ENCODE peak calls at places on chromosomes 1 and 21, in four cellular contexts. One of them, this sample, is unnamed.

GRCh38 chr1:9401080-9401453 is 108.4 kb downstream of the SPSB1 start:
- DNase-seq in K562: no peak
- DNase-seq in GM12878: no peak
- DNase-seq in HepG2: no peak
- DNase-seq in this sample: no peak

GRCh38 chr21:16402752-16403151 is 673.0 kb downstream of the USP25 start:
- DNase-seq in K562: no peak
- DNase-seq in GM12878: no peak
- DNase-seq in HepG2: no peak
- DNase-seq in this sample: no peak

GRCh38 chr1:89898150-89898549 is 77.3 kb downstream of the LRRC8D start:
- DNase-seq in K562: no peak
- DNase-seq in GM12878: no peak
- DNase-seq in HepG2: no peak
- DNase-seq in this sample: no peak

GRCh38 chr1:57262472-57262871 is 161.4 kb downstream of the DAB1 start:
- DNase-seq in K562: no peak
- DNase-seq in GM12878: no peak
- DNase-seq in HepG2: no peak
- DNase-seq in this sample: no peak

GRCh38 chr1:204190212-204191211 is 5.8 kb downstream of the KISS1 start:
- DNase-seq in K562: peak; percentile 28
- DNase-seq in GM12878: no peak
- DNase-seq in HepG2: peak; percentile 60
- DNase-seq in this sample: peak; percentile 75

GRCh38 chr1:172344444-172344843 is 76.0 kb upstream of the C1orf105 start:
- DNase-seq in K562: no peak
- DNase-seq in GM12878: no peak
- DNase-seq in HepG2: no peak
- DNase-seq in this sample: no peak

GRCh38 chr1:66654643-66655042 is 97.6 kb upstream of the DYNLT5 start:
- DNase-seq in K562: no peak
- DNase-seq in GM12878: no peak
- DNase-seq in HepG2: no peak
- DNase-seq in this sample: no peak

GRCh38 chr1:74690909-74691308 is 17.3 kb upstream of the ERICH3 start:
- DNase-seq in K562: no peak
- DNase-seq in GM12878: no peak
- DNase-seq in HepG2: no peak
- DNase-seq in this sample: no peak

GRCh38 chr1:10803971-10804820 is 7.8 kb upstream of the CASZ1 start:
- DNase-seq in K562: no peak
- DNase-seq in GM12878: no peak
- DNase-seq in HepG2: no peak
- DNase-seq in this sample: no peak

GRCh38 chr1:234543442-234544093 is 64.6 kb upstream of the TARBP1 start:
- DNase-seq in K562: no peak
- DNase-seq in GM12878: no peak
- DNase-seq in HepG2: no peak
- DNase-seq in this sample: no peak

GRCh38 chr1:152018537-152018936 is 18.3 kb downstream of the S100A11 start:
- DNase-seq in K562: no peak
- DNase-seq in GM12878: no peak
- DNase-seq in HepG2: no peak
- DNase-seq in this sample: peak; percentile 75

GRCh38 chr1:2240251-2241156 is 12.4 kb downstream of the SKI start:
- DNase-seq in K562: no peak
- DNase-seq in GM12878: no peak
- DNase-seq in HepG2: no peak
- DNase-seq in this sample: no peak

GRCh38 chr1:85975770-85976386 is 180.7 kb downstream of the COL24A1 start:
- DNase-seq in K562: no peak
- DNase-seq in GM12878: no peak
- DNase-seq in HepG2: no peak
- DNase-seq in this sample: peak; percentile 75

GRCh38 chr1:225849905-225850304 is 32.3 kb downstream of the TMEM63A start:
- DNase-seq in K562: peak; percentile 59
- DNase-seq in GM12878: no peak
- DNase-seq in HepG2: no peak
- DNase-seq in this sample: no peak

GRCh38 chr1:207944571-207944970 is 33.6 kb upstream of the CD34 start:
- DNase-seq in K562: no peak
- DNase-seq in GM12878: no peak
- DNase-seq in HepG2: no peak
- DNase-seq in this sample: no peak

GRCh38 chr1:33654267-33654832 is 181.9 kb downstream of the ZSCAN20 start:
- DNase-seq in K562: no peak
- DNase-seq in GM12878: no peak
- DNase-seq in HepG2: no peak
- DNase-seq in this sample: peak; percentile 40

GRCh38 chr1:2108213-2108876 is 58.1 kb downstream of the PRKCZ start:
- DNase-seq in K562: peak; percentile 83
- DNase-seq in GM12878: no peak
- DNase-seq in HepG2: peak; percentile 40
- DNase-seq in this sample: peak; percentile 81

GRCh38 chr21:25638634-25639166 is 358 bp upstream of the JAM2 start:
- DNase-seq in K562: no peak
- DNase-seq in GM12878: peak; percentile 17
- DNase-seq in HepG2: no peak
- DNase-seq in this sample: no peak

GRCh38 chr1:2085080-2085479 is 34.9 kb downstream of the PRKCZ start:
- DNase-seq in K562: no peak
- DNase-seq in GM12878: no peak
- DNase-seq in HepG2: no peak
- DNase-seq in this sample: no peak

GRCh38 chr1:245500546-245500945 is 345.8 kb downstream of the KIF26B start:
- DNase-seq in K562: no peak
- DNase-seq in GM12878: no peak
- DNase-seq in HepG2: no peak
- DNase-seq in this sample: no peak

GRCh38 chr1:205832326-205832751 is 17.6 kb downstream of the PM20D1 start:
- DNase-seq in K562: no peak
- DNase-seq in GM12878: no peak
- DNase-seq in HepG2: no peak
- DNase-seq in this sample: no peak

GRCh38 chr1:114334297-114334696 is 176.7 kb downstream of the TRIM33 start:
- DNase-seq in K562: no peak
- DNase-seq in GM12878: no peak
- DNase-seq in HepG2: no peak
- DNase-seq in this sample: no peak

GRCh38 chr1:2163205-2163604 is 31.4 kb downstream of the FAAP20 start:
- DNase-seq in K562: no peak
- DNase-seq in GM12878: no peak
- DNase-seq in HepG2: no peak
- DNase-seq in this sample: no peak

GRCh38 chr1:214584805-214585766 is 17.9 kb upstream of the CENPF start:
- DNase-seq in K562: peak; percentile 23
- DNase-seq in GM12878: no peak
- DNase-seq in HepG2: peak; percentile 31
- DNase-seq in this sample: no peak

DNA sequence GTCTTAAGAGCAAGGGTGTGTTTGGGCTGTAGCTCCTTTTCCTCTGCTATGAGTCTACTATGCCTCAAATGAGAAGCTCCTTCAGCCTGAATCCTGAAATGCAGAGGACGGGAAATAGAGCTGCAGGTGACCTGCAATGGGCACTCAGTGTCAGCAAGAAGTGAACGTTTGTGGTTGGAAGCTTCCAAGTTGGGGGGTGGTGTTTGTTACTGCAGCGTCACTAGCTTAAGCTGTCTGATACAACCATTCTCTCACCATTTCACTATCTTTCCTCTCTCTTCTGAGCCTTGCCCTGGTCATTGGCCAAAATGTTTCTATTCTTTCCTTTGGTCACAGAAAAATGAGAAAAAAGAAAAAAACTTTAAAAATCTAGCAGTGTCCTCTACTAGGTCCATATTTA is 19.4 kb downstream of the TRIM67 start:
- DNase-seq in K562: no peak
- DNase-seq in GM12878: no peak
- DNase-seq in HepG2: no peak
- DNase-seq in this sample: no peak
- TF ChIP-seq TCF7 in K562: no peak
- TF ChIP-seq TCF7 in GM12878: no peak
- TF ChIP-seq TCF7 in HepG2: no peak
- TF ChIP-seq TCF7 in this sample: no peak

GRCh38 chr1:23393706-23394105 is 24.1 kb upstream of the ZNF436 start:
- DNase-seq in K562: no peak
- DNase-seq in GM12878: no peak
- DNase-seq in HepG2: no peak
- DNase-seq in this sample: no peak

GRCh38 chr1:23395849-23396248 is 26.2 kb upstream of the ZNF436 start:
- DNase-seq in K562: no peak
- DNase-seq in GM12878: no peak
- DNase-seq in HepG2: no peak
- DNase-seq in this sample: no peak

GRCh38 chr1:23394176-23394575 is 24.5 kb upstream of the ZNF436 start:
- DNase-seq in K562: no peak
- DNase-seq in GM12878: no peak
- DNase-seq in HepG2: no peak
- DNase-seq in this sample: no peak

GRCh38 chr1:23395162-23395724 is 25.6 kb upstream of the ZNF436 start:
- DNase-seq in K562: no peak
- DNase-seq in GM12878: no peak
- DNase-seq in HepG2: no peak
- DNase-seq in this sample: peak; percentile 27

DNA sequence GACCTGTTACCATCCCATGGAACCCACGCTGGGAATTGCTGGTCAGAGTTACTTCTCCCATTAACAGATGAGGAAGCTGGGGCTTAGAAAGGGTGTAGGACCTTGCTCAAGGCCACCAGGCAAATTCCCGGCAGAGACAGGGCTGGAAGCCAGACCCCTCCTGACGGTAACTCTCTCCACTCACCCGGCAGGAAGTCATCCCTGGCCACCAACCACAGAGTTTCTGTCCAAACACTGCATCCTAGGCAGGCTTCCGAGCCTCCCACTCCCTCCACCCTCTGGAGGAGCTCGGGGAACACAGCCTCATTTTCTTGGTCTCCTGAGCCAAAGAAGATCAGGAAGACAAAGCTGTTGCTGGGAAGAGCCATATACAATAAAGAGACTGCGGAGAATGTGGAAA is 25.0 kb upstream of the ZNF436 start:
- DNase-seq in K562: no peak
- DNase-seq in GM12878: no peak
- DNase-seq in HepG2: no peak
- DNase-seq in this sample: peak; percentile 41
- TF ChIP-seq NR2C2 in K562: no peak
- TF ChIP-seq NR2C2 in GM12878: no peak
- TF ChIP-seq NR2C2 in HepG2: no peak
- TF ChIP-seq NR2C2 in this sample: no peak

DNA sequence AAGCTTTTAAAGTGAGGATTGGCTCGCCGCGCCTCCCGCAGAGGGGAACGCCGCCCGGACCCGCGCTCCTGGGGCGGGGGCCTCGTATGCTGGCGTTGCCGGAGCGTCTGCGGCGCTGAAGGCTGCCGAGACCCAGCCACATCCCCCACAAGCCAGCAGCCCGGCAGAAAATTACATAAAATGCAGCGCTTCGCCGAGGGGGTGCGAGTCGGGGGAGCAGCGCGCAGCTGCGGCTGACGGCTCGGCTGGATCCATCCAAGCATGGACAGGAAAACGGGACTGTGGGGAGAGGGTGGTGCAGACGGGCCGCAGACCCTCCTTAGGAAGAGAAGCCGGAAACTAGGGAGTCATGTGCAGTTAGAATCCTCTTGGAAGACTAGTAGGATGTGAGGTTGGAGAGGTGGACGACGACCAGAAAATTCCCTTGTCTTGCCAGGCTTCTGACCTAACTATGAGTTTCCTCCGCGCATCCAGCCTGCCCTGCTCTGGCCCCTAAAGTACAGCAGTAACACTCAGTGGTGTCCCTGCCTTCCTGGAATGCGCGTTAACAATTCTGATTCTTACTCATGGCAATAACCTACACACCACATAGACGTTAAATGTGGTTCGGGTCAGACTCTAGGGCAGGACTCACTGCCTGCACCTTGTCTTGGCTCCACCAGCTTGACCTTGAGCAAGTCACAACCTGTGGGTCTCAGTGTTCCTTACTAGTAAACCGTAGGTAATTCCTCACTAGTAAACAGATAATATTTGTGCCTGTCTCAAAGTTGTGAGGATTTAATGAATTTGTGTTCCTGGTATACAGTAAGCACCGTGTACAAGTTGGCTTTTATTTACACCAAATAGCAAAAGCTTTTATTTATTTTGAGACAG is 959 bp upstream of the BRWD1 start:
- DNase-seq in K562: no peak
- DNase-seq in GM12878: no peak
- DNase-seq in HepG2: peak; percentile 31
- DNase-seq in this sample: peak; percentile 66
- TF ChIP-seq TCF7 in K562: no peak
- TF ChIP-seq TCF7 in GM12878: no peak
- TF ChIP-seq TCF7 in HepG2: no peak
- TF ChIP-seq TCF7 in this sample: no peak

GRCh38 chr21:44512496-44513388 is 27.3 kb downstream of the KRTAP10-1 start:
- DNase-seq in K562: no peak
- DNase-seq in GM12878: no peak
- DNase-seq in HepG2: no peak
- DNase-seq in this sample: no peak

GRCh38 chr21:44511938-44512275 is 28.1 kb downstream of the KRTAP10-1 start:
- DNase-seq in K562: no peak
- DNase-seq in GM12878: no peak
- DNase-seq in HepG2: no peak
- DNase-seq in this sample: no peak

GRCh38 chr21:44514746-44515358 is 25.1 kb downstream of the KRTAP10-1 start:
- DNase-seq in K562: no peak
- DNase-seq in GM12878: no peak
- DNase-seq in HepG2: peak; percentile 77
- DNase-seq in this sample: no peak

GRCh38 chr21:44514218-44514520 is 25.8 kb downstream of the KRTAP10-1 start:
- DNase-seq in K562: no peak
- DNase-seq in GM12878: no peak
- DNase-seq in HepG2: no peak
- DNase-seq in this sample: no peak

DNA sequence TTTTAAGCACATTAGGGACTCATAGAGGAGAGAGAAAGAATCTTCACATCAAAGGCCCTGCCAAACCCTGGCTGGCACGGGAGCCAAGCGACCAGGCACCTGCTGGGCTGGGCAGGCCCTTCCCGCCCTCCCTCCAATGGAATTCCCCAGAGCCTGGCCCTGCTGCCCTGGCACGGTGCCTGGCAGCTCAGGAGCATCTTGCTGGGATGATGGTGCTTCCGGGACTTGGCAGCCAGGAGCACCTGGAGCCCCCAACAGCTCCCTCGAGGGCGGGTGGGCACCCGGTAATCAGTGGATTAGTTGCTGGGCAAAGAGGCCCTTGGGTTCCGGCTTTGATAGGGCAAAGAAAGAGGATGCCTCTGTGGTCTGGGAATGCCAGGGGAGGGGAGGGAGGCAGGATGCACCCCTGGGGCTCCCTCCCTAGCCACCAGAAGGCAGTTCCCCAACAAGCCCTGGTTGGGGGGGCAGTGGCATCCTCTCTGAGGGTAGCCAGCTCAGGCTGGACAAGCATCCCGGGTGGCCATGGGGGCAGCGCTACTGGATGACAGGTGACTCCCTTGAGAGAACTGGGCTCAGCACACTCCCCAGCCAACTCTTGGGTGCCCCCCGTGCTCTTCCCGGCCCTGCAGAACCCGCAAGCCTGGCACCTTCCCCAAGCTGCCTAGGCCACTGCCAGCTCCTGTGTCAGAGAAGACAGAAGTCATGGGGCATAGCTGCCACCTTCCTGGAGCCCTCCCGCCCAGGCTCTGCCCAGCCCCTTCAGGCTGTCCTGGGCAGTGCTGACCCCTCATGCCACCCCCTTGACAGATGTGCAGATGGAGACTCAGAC is 26.4 kb downstream of the KRTAP10-1 start:
- DNase-seq in K562: no peak
- DNase-seq in GM12878: no peak
- DNase-seq in HepG2: no peak
- DNase-seq in this sample: no peak
- TF ChIP-seq NR2C2 in K562: no peak
- TF ChIP-seq NR2C2 in GM12878: no peak
- TF ChIP-seq NR2C2 in HepG2: no peak
- TF ChIP-seq NR2C2 in this sample: no peak

This sample was measured in WTC11.